ENCODE peak calls at places on chromosomes 7 and 10, in five cellular contexts. Q, P, T, Z and G are unnamed samples.
A peak's percentile ranks its signal among the peaks of the same experiment; 100 is the strongest.

GRCh38 chr7:134458806-134459698 is at the start of gene AKR1B1:
- DNase-seq in P (peak; percentile 96), Q (peak; percentile 96), Z (peak; percentile 96), T (peak; percentile 95), G (peak; percentile 88)

GRCh38 chr7:7907306-7907705 is 61.3 kb upstream of the GLCCI1 start:
- DNase-seq in T (no peak), P (no peak), Q (no peak), Z (no peak), G (no peak)

GRCh38 chr7:42227523-42227922 is 9.5 kb downstream of the GLI3 start:
- DNase-seq in Z (no peak), Q (no peak), P (no peak), T (no peak), G (no peak)

GRCh38 chr7:43929529-43930457 is 3.6 kb downstream of the UBE2D4 start:
- DNase-seq in Q (no peak), T (no peak), Z (no peak), P (peak; percentile 8), G (no peak)

GRCh38 chr10:69152002-69152401 is 28.0 kb downstream of the VPS26A start:
- DNase-seq in P (no peak), Z (no peak), T (no peak), Q (no peak), G (no peak)

GRCh38 chr7:30556854-30557644 is 37.6 kb upstream of the GARS1 start:
- DNase-seq in Q (peak; percentile 75), T (no peak), P (no peak), Z (no peak), G (no peak)

GRCh38 chr10:124562425-124563060 is 100.9 kb downstream of the LHPP start:
- DNase-seq in Z (no peak), T (no peak), P (no peak), Q (no peak), G (no peak)

GRCh38 chr10:6144609-6145413 is 56.0 kb downstream of the RBM17 start:
- DNase-seq in Q (peak; percentile 84), T (peak; percentile 88), Z (peak; percentile 88), P (peak; percentile 95), G (peak; percentile 41)

GRCh38 chr7:66054063-66054462 is 21.6 kb upstream of the ASL start:
- DNase-seq in P (no peak), Z (no peak), Q (no peak), T (no peak), G (no peak)

GRCh38 chr7:99362801-99363200 is 11.7 kb upstream of the ARPC1B start:
- DNase-seq in Q (no peak), T (peak; percentile 64), P (no peak), Z (peak; percentile 73), G (no peak)

GRCh38 chr7:131249003-131249402 is 78.7 kb upstream of the MKLN1 start:
- DNase-seq in Z (peak; percentile 95), P (peak; percentile 89), T (peak; percentile 98), Q (peak; percentile 24), G (no peak)

GRCh38 chr10:12835709-12836108 is 165.8 kb downstream of the CCDC3 start:
- DNase-seq in Q (no peak), Z (peak; percentile 67), T (no peak), P (no peak), G (no peak)

GRCh38 chr7:100483728-100484635 is at the start of gene NYAP1:
- DNase-seq in P (no peak), Q (no peak), T (peak; percentile 62), Z (peak; percentile 64), G (no peak)

GRCh38 chr10:22649390-22649841 is 65.0 kb downstream of the PIP4K2A start:
- DNase-seq in Z (no peak), T (no peak), Q (no peak), P (no peak), G (no peak)

GRCh38 chr10:107924458-107924857 is 760.0 kb upstream of the SORCS1 start:
- DNase-seq in P (no peak), T (no peak), Q (no peak), Z (no peak), G (no peak)

GRCh38 chr7:74097937-74098614 is 14.5 kb downstream of the LIMK1 start:
- DNase-seq in Q (no peak), Z (peak; percentile 78), P (peak; percentile 90), T (peak; percentile 76), G (no peak)

GRCh38 chr7:74092964-74093339 is 9.3 kb downstream of the LIMK1 start:
- DNase-seq in T (no peak), Q (peak; percentile 64), Z (peak; percentile 39), P (peak; percentile 76), G (no peak)

GRCh38 chr7:74093671-74094223 is 10.1 kb downstream of the LIMK1 start:
- DNase-seq in Q (no peak), P (peak; percentile 70), Z (no peak), T (no peak), G (no peak)

GRCh38 chr7:74092321-74092963 is 8.8 kb downstream of the LIMK1 start:
- DNase-seq in T (no peak), Z (no peak), Q (peak; percentile 98), P (peak; percentile 69), G (no peak)

GRCh38 chr7:74094224-74095095 is 10.9 kb downstream of the LIMK1 start:
- DNase-seq in T (peak; percentile 86), Q (no peak), Z (peak; percentile 88), P (peak; percentile 93), G (no peak)
- TF ChIP-seq CTCF in T (no peak), Q (no peak), Z (no peak), P (no peak), G (no peak)

GRCh38 chr10:63132651-63133055 is 475 bp upstream of the NRBF2 start:
- DNase-seq in P (no peak), Q (no peak), Z (no peak), T (no peak), G (no peak)

GRCh38 chr10:63133787-63134557 is 844 bp downstream of the NRBF2 start:
- DNase-seq in P (peak; percentile 70), Q (no peak), T (peak; percentile 54), Z (peak; percentile 46), G (no peak)

GRCh38 chr10:63129888-63130287 is 3.2 kb upstream of the NRBF2 start:
- DNase-seq in Z (no peak), P (no peak), Q (no peak), T (no peak), G (no peak)

GRCh38 chr10:63137306-63137705 is 4.2 kb downstream of the NRBF2 start:
- DNase-seq in T (peak; percentile 60), Z (peak; percentile 68), P (no peak), Q (no peak), G (no peak)

DNA sequence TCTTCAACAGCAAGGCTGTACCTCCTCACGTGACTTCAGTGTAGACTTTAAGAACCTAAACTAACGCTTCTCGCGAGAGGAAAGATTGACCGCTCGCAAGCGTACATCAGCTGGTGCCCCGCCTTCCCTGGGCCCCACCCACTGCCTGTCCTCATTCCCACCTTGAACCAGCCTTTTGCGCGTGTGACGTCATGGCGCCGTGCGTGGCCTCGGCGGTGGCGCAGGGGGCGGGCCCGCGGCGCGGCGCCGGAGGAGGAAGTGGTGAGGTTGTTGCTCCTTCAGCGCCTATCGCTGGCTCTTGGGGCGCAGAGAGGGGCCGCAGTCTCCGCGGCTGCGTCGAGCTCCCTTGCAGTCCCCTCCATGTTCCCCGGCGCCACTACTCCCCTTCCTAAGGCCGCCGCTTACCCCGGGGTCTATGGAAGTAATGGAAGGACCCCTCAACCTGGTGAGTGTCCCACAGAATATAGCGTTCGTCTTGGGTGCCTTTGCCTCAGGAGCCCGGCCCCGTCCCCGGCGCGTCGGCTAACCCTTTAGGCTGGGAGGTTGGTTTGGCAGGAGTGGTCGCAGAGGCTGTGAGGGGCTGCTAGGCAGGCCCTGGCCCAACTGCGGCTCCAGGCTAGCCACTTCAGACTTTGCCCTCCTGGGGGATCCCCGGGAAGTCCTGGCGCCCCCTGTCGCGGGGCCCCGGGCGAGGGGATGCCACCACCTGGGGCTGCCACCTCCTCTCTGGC is at the start of gene NRBF2:
- DNase-seq in P (peak; percentile 99), Z (peak; percentile 99), Q (peak; percentile 98), T (peak; percentile 99), G (peak; percentile 91)
- TF ChIP-seq CTCF in P (no peak), Z (peak; percentile 36), Q (no peak), T (no peak), G (peak; percentile 48)

DNA sequence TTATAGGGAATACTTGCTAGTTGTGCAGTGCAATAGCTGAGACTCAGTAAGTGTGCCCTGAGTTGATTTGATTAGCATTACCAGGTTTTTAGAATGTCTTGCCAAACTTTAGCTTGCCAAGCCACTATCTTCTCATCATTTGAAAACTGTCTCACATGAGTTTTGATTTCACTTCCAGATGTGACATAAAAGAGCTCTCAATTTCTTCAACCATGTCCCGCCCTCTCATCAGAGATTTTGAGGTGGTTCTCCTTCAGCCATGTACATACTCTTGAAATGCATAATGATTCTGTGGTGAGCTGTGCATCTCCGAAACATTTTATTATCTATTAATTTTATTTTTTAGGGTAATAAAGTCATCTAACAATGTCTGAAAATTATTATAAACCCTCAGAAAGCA is 215.0 kb upstream of the SEMA3E start:
- DNase-seq in Q (no peak), P (no peak), T (no peak), Z (no peak), G (no peak)
- TF ChIP-seq CTCF in Q (no peak), P (no peak), T (no peak), Z (no peak), G (no peak)

GRCh38 chr7:117667456-117667855 is 187.6 kb downstream of the CFTR start:
- DNase-seq in Z (peak; percentile 37), Q (no peak), T (peak; percentile 26), P (no peak), G (no peak)

GRCh38 chr7:117666689-117667088 is 186.9 kb downstream of the CFTR start:
- DNase-seq in P (no peak), Q (no peak), T (no peak), Z (no peak), G (no peak)

GRCh38 chr7:117672433-117672832 is 192.6 kb downstream of the CFTR start:
- DNase-seq in P (no peak), Q (no peak), T (no peak), Z (no peak), G (no peak)

GRCh38 chr7:117673367-117673766 is 193.5 kb downstream of the CFTR start:
- DNase-seq in P (no peak), Q (peak; percentile 19), T (peak; percentile 23), Z (peak; percentile 50), G (peak; percentile 16)

GRCh38 chr7:117669818-117670217 is 190.0 kb downstream of the CFTR start:
- DNase-seq in T (no peak), P (no peak), Z (no peak), Q (no peak), G (no peak)
- TF ChIP-seq CTCF in T (no peak), P (no peak), Z (no peak), Q (no peak), G (peak; percentile 23)

DNA sequence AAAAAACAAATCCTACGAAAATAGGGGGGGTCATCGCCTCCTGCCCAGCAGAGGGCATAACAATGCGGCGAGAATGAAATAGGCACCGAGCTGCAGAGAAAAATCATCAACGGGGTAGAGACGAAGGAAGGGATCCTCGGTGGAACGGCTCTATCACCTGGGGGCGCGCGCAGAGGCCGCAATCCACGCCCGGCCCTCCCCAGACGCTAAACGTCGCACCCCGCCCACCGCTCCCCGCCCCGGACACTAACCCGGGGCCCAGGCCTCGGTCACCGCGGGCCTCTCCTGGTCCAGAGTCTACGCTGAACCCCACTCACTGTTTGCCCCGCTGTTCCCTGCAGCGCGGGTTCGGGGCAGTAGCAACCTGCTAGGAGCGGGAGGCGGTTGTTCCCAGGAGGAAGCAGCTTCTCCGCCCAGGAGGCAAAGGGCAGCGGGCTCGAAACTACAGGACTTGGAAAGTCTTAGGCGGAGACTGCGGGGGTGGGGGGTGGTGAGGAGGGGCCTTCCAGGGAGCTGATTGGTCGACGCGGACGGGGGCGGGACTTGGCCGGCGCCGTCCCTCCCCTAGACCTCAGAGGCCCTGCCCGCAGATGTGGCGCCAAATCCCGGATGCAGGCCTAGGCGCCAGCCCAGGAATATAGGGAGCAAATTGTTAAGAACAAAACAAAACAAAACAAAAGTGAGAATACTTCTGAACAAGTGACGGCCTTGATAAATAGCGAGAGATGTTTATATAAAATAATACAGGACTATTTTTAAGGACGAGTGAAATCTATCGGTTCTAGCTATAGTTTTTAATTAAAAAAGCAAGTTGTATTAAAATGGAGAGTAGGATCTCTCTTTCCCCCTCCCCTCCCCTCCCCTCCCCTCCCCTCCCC is at the start of gene TCAF1:
- DNase-seq in Q (peak; percentile 94), T (peak; percentile 95), Z (peak; percentile 98), P (peak; percentile 98), G (peak; percentile 88)
- TF ChIP-seq CTCF in Q (no peak), T (peak; percentile 45), Z (peak; percentile 55), P (no peak), G (peak; percentile 49)